ENCODE peak calls at places on chromosomes 3 and 15, in five cellular contexts. One of them, this sample, is unnamed.

GRCh38 chr3:52047295-52047960 is 8.9 kb downstream of the DUSP7 start:
- DNase-seq in amniotic stem cell: no peak
- DNase-seq in LHCN-M2: no peak
- DNase-seq in upper lobe of right lung: peak
- DNase-seq in Right ventricle myocardium superior: no peak
- DNase-seq in this sample: no peak

GRCh38 chr15:84648539-84648938 is 5.5 kb downstream of the WDR73 start:
- DNase-seq in Right ventricle myocardium superior: peak
- DNase-seq in amniotic stem cell: no peak
- DNase-seq in upper lobe of right lung: peak
- DNase-seq in LHCN-M2: peak
- DNase-seq in this sample: peak

GRCh38 chr3:32316976-32317375 is 74.7 kb upstream of the CMTM7 start:
- DNase-seq in LHCN-M2: no peak
- DNase-seq in upper lobe of right lung: no peak
- DNase-seq in amniotic stem cell: no peak
- DNase-seq in Right ventricle myocardium superior: no peak
- DNase-seq in this sample: no peak

GRCh38 chr15:100235030-100235617 is 106.7 kb downstream of the ADAMTS17 start:
- DNase-seq in LHCN-M2: no peak
- DNase-seq in amniotic stem cell: no peak
- DNase-seq in upper lobe of right lung: no peak
- DNase-seq in Right ventricle myocardium superior: peak
- DNase-seq in this sample: no peak

GRCh38 chr3:194983121-194983520 is 287.8 kb downstream of the XXYLT1 start:
- DNase-seq in Right ventricle myocardium superior: no peak
- DNase-seq in amniotic stem cell: no peak
- DNase-seq in upper lobe of right lung: no peak
- DNase-seq in LHCN-M2: no peak
- DNase-seq in this sample: no peak

GRCh38 chr15:100284701-100285100 is 57.1 kb downstream of the ADAMTS17 start:
- DNase-seq in amniotic stem cell: no peak
- DNase-seq in upper lobe of right lung: peak
- DNase-seq in Right ventricle myocardium superior: peak
- DNase-seq in LHCN-M2: no peak
- DNase-seq in this sample: peak

GRCh38 chr3:158679547-158680000 is 7.1 kb upstream of the LXN start:
- DNase-seq in LHCN-M2: peak
- DNase-seq in upper lobe of right lung: no peak
- DNase-seq in Right ventricle myocardium superior: no peak
- DNase-seq in amniotic stem cell: no peak
- DNase-seq in this sample: no peak

GRCh38 chr3:53820756-53821580 is 25.3 kb downstream of the CHDH start:
- DNase-seq in upper lobe of right lung: peak
- DNase-seq in LHCN-M2: peak
- DNase-seq in amniotic stem cell: no peak
- DNase-seq in Right ventricle myocardium superior: no peak
- DNase-seq in this sample: peak

GRCh38 chr3:119149484-119149883 is 3.5 kb downstream of the TEX55 start:
- DNase-seq in Right ventricle myocardium superior: no peak
- DNase-seq in upper lobe of right lung: no peak
- DNase-seq in LHCN-M2: peak
- DNase-seq in amniotic stem cell: no peak
- DNase-seq in this sample: no peak

GRCh38 chr15:31328425-31328998 is 1.9 kb downstream of the KLF13 start:
- DNase-seq in Right ventricle myocardium superior: peak
- DNase-seq in upper lobe of right lung: no peak
- DNase-seq in LHCN-M2: no peak
- DNase-seq in amniotic stem cell: peak
- DNase-seq in this sample: no peak

GRCh38 chr3:155010416-155010815 is 69.7 kb upstream of the MME start:
- DNase-seq in amniotic stem cell: no peak
- DNase-seq in Right ventricle myocardium superior: no peak
- DNase-seq in LHCN-M2: no peak
- DNase-seq in upper lobe of right lung: no peak
- DNase-seq in this sample: no peak

GRCh38 chr3:25449857-25450256 is 21.8 kb downstream of the RARB start:
- DNase-seq in Right ventricle myocardium superior: no peak
- DNase-seq in upper lobe of right lung: no peak
- DNase-seq in amniotic stem cell: no peak
- DNase-seq in LHCN-M2: no peak
- DNase-seq in this sample: no peak

GRCh38 chr15:80160570-80161156 is 7.9 kb downstream of the FAH start:
- DNase-seq in LHCN-M2: peak
- DNase-seq in Right ventricle myocardium superior: peak
- DNase-seq in amniotic stem cell: peak
- DNase-seq in upper lobe of right lung: peak
- DNase-seq in this sample: peak